ENCODE peak calls at places on chromosomes 4 and X, in nine cellular contexts. X is neural crest cell; H is GM13976; K is Panc1; S is cortex of kidney; Y is amniotic epithelial cell; F is lung; O is activated CD4-positive, alpha-beta T cell treated with anti-CD3 and anti-CD28 coated beads, Interleukin-2, amount 50 U/mL, for 1 hour; V is NCI-H1092 treated with DMSO at 0.1 percent for 48 hours. P is an unnamed sample.

GRCh38 chrX:16212024-16212423 is 44.7 kb downstream of the MAGEB17 start:
- DNase-seq in H (no peak), Y (peak; percentile 7), F (no peak), S (no peak), X (no peak), V (no peak), O (no peak), K (no peak), P (no peak)

GRCh38 chr4:99300934-99301333 is 10.1 kb upstream of the ADH1A start:
- DNase-seq in F (peak; percentile 84), Y (peak; percentile 76), H (no peak), S (no peak), V (peak; percentile 3), X (no peak), K (no peak), O (no peak), P (no peak)

GRCh38 chr4:88177981-88178632 is 19.7 kb upstream of the ABCG2 start:
- DNase-seq in S (no peak), Y (peak; percentile 91), O (no peak), F (peak; percentile 61), X (no peak), K (no peak), V (no peak), H (no peak), P (peak; percentile 21)

GRCh38 chr4:44679060-44679459 is 840 bp downstream of the GUF1 start:
- DNase-seq in X (no peak), S (no peak), F (no peak), H (no peak), O (no peak), V (no peak), Y (no peak), K (no peak), P (peak; percentile 28)

GRCh38 chrX:72005046-72005445 is 94.4 kb downstream of the NHSL2 start:
- DNase-seq in S (no peak), K (no peak), O (no peak), F (no peak), V (no peak), X (no peak), Y (no peak), H (no peak), P (no peak)

GRCh38 chrX:133179500-133179899 is 38.7 kb downstream of the TFDP3 start:
- DNase-seq in F (no peak), K (no peak), Y (no peak), H (no peak), X (no peak), V (no peak), S (no peak), O (no peak), P (no peak)

GRCh38 chr4:150385606-150386005 is 196.3 kb upstream of the MAB21L2 start:
- DNase-seq in V (peak; percentile 82), X (no peak), O (no peak), F (no peak), Y (peak; percentile 98), K (no peak), H (no peak), S (no peak), P (no peak)

GRCh38 chr4:150569384-150569987 is 12.5 kb upstream of the MAB21L2 start:
- DNase-seq in Y (peak; percentile 80), X (no peak), O (no peak), H (no peak), K (no peak), S (no peak), F (no peak), V (peak; percentile 34), P (no peak)

GRCh38 chrX:3345281-3346081 is 971 bp downstream of the MXRA5 start:
- DNase-seq in X (peak; percentile 24), H (no peak), S (no peak), V (no peak), F (no peak), K (no peak), Y (no peak), O (no peak), P (no peak)

GRCh38 chrX:119990995-119991787 is 47.6 kb upstream of the NKAP start:
- DNase-seq in X (no peak), Y (no peak), H (peak; percentile 59), K (no peak), S (no peak), V (peak; percentile 17), O (no peak), F (no peak), P (no peak)

GRCh38 chr4:75845992-75846391 is 56.3 kb downstream of the PPEF2 start:
- DNase-seq in S (no peak), Y (no peak), K (no peak), O (no peak), X (no peak), H (no peak), V (no peak), F (no peak), P (no peak)

GRCh38 chr4:8144359-8144758 is 14.3 kb downstream of the ABLIM2 start:
- DNase-seq in V (peak; percentile 70), F (no peak), O (no peak), H (no peak), X (no peak), S (no peak), Y (no peak), K (no peak), P (no peak)

GRCh38 chr4:142817442-142817841 is 28.7 kb downstream of the INPP4B start:
- DNase-seq in Y (peak; percentile 95), S (no peak), K (no peak), F (no peak), V (no peak), H (no peak), X (no peak), O (no peak), P (no peak)

GRCh38 chr4:25088342-25088952 is 57.7 kb upstream of the LGI2 start:
- DNase-seq in V (no peak), F (no peak), H (peak; percentile 62), S (no peak), O (no peak), X (no peak), K (no peak), Y (no peak), P (no peak)

GRCh38 chr4:112153222-112153791 is 8.1 kb downstream of the FAM241A start:
- DNase-seq in Y (peak; percentile 18), O (peak; percentile 7), S (no peak), V (no peak), H (no peak), F (no peak), X (no peak), K (no peak), P (no peak)

GRCh38 chr4:3703677-3704521 is 62.3 kb upstream of the ADRA2C start:
- DNase-seq in F (no peak), O (no peak), Y (no peak), H (no peak), X (no peak), V (no peak), S (no peak), K (no peak), P (no peak)

GRCh38 chr4:37604464-37604863 is 81.7 kb downstream of the RELL1 start:
- DNase-seq in X (no peak), F (no peak), O (no peak), Y (peak; percentile 44), K (no peak), V (no peak), S (no peak), H (no peak), P (peak; percentile 4)

GRCh38 chrX:110944793-110945466 is 149.3 kb upstream of the CHRDL1 start:
- DNase-seq in K (no peak), F (no peak), V (peak; percentile 67), S (no peak), H (peak; percentile 6), O (no peak), Y (no peak), X (no peak), P (no peak)

GRCh38 chr4:165204462-165204830 is 2.9 kb upstream of the KLHL2 start:
- DNase-seq in S (no peak), V (no peak), H (peak; percentile 28), F (no peak), Y (no peak), O (no peak), K (no peak), X (no peak), P (no peak)

GRCh38 chr4:169068423-169068822 is 58.4 kb upstream of the CBR4 start:
- DNase-seq in Y (no peak), S (no peak), O (no peak), H (no peak), X (no peak), V (no peak), F (no peak), K (no peak), P (no peak)

GRCh38 chrX:48945517-48946348 is 11.7 kb downstream of the OTUD5 start:
- DNase-seq in Y (peak; percentile 40), X (peak; percentile 25), K (no peak), F (peak; percentile 52), V (no peak), H (peak; percentile 61), O (peak; percentile 46), S (no peak), P (peak; percentile 64)

GRCh38 chr4:41433361-41433760 is 104.6 kb upstream of the LIMCH1 start:
- DNase-seq in X (no peak), S (no peak), O (no peak), V (no peak), H (no peak), F (no peak), K (no peak), Y (no peak), P (no peak)

GRCh38 chrX:47746446-47746845 is 87.5 kb upstream of the UXT start:
- DNase-seq in K (no peak), X (no peak), H (no peak), F (no peak), Y (peak; percentile 78), S (no peak), O (no peak), V (no peak), P (no peak)

GRCh38 chr4:47533689-47534347 is 48.7 kb downstream of the ATP10D start:
- DNase-seq in V (no peak), Y (peak; percentile 28), H (no peak), F (no peak), K (no peak), O (no peak), X (no peak), S (no peak), P (no peak)

GRCh38 chr4:99087887-99088484 is 602 bp downstream of the ADH5 start:
- DNase-seq in S (no peak), H (peak; percentile 53), F (peak; percentile 68), K (no peak), V (peak; percentile 60), O (no peak), X (peak; percentile 26), Y (peak; percentile 83), P (peak; percentile 44)

GRCh38 chr4:20020049-20020448 is 231.7 kb upstream of the SLIT2 start:
- DNase-seq in F (no peak), O (no peak), S (no peak), K (no peak), V (no peak), X (no peak), Y (no peak), H (no peak), P (no peak)

GRCh38 chrX:21974011-21974385 is 33.5 kb downstream of the SMS start:
- DNase-seq in Y (peak; percentile 9), V (no peak), F (no peak), S (no peak), K (no peak), O (no peak), H (no peak), X (no peak), P (peak; percentile 11)

GRCh38 chr4:101279377-101279871 is 67.9 kb downstream of the PPP3CA start:
- DNase-seq in O (no peak), V (no peak), S (no peak), X (no peak), K (no peak), F (no peak), Y (peak; percentile 98), H (no peak), P (peak; percentile 33)

GRCh38 chrX:68511255-68511654 is 12.4 kb downstream of the YIPF6 start:
- DNase-seq in K (no peak), F (peak; percentile 46), O (no peak), X (peak; percentile 44), V (peak; percentile 10), H (peak; percentile 59), S (no peak), Y (peak; percentile 26), P (peak; percentile 44)

GRCh38 chrX:72297953-72298730 is 7.6 kb downstream of the CITED1 start:
- DNase-seq in S (no peak), V (no peak), Y (peak; percentile 59), O (no peak), X (no peak), F (peak; percentile 28), H (peak; percentile 36), K (no peak), P (peak; percentile 40)

GRCh38 chrX:21479695-21480280 is 105.6 kb downstream of the CNKSR2 start:
- DNase-seq in F (no peak), X (no peak), V (peak; percentile 65), H (peak; percentile 16), K (peak; percentile 12), O (no peak), Y (peak; percentile 54), S (no peak), P (peak; percentile 40)